ENCODE peak calls at places on chromosomes 12 and 14, in six cellular contexts. One of them, this sample, is unnamed.

GRCh38 chr12:83506841-83507240 is 820.1 kb downstream of the TMTC2 start:
- DNase-seq in CD8-positive, alpha-beta T cell: no peak
- DNase-seq in OCI-LY7: no peak
- DNase-seq in activated CD8-positive, alpha-beta memory T cell treated with anti-CD3 and anti-CD28 coated beads for 4 hours: no peak
- DNase-seq in psoas muscle: no peak
- DNase-seq in GM04504: no peak
- DNase-seq in this sample: no peak

GRCh38 chr14:105093426-105094192 is 28.4 kb upstream of the GPR132 start:
- DNase-seq in CD8-positive, alpha-beta T cell: peak
- DNase-seq in OCI-LY7: no peak
- DNase-seq in activated CD8-positive, alpha-beta memory T cell treated with anti-CD3 and anti-CD28 coated beads for 4 hours: peak
- DNase-seq in psoas muscle: no peak
- DNase-seq in GM04504: no peak
- DNase-seq in this sample: no peak

GRCh38 chr14:64707661-64708060 is 3.4 kb downstream of the PLEKHG3 start:
- DNase-seq in CD8-positive, alpha-beta T cell: no peak
- DNase-seq in OCI-LY7: no peak
- DNase-seq in activated CD8-positive, alpha-beta memory T cell treated with anti-CD3 and anti-CD28 coated beads for 4 hours: no peak
- DNase-seq in psoas muscle: no peak
- DNase-seq in GM04504: no peak
- DNase-seq in this sample: peak

GRCh38 chr12:87782838-87783237 is 246.4 kb downstream of the C12orf50 start:
- DNase-seq in CD8-positive, alpha-beta T cell: no peak
- DNase-seq in OCI-LY7: no peak
- DNase-seq in activated CD8-positive, alpha-beta memory T cell treated with anti-CD3 and anti-CD28 coated beads for 4 hours: no peak
- DNase-seq in psoas muscle: no peak
- DNase-seq in GM04504: no peak
- DNase-seq in this sample: no peak

GRCh38 chr12:12349711-12350665 is at the start of gene MANSC1:
- DNase-seq in CD8-positive, alpha-beta T cell: peak
- DNase-seq in OCI-LY7: no peak
- DNase-seq in activated CD8-positive, alpha-beta memory T cell treated with anti-CD3 and anti-CD28 coated beads for 4 hours: no peak
- DNase-seq in psoas muscle: peak
- DNase-seq in GM04504: no peak
- DNase-seq in this sample: no peak

GRCh38 chr12:115273446-115273845 is 589.5 kb upstream of the TBX3 start:
- DNase-seq in CD8-positive, alpha-beta T cell: no peak
- DNase-seq in OCI-LY7: no peak
- DNase-seq in activated CD8-positive, alpha-beta memory T cell treated with anti-CD3 and anti-CD28 coated beads for 4 hours: no peak
- DNase-seq in psoas muscle: no peak
- DNase-seq in GM04504: no peak
- DNase-seq in this sample: no peak

GRCh38 chr14:68569970-68570409 is 222.9 kb downstream of the ZFP36L1 start:
- DNase-seq in CD8-positive, alpha-beta T cell: no peak
- DNase-seq in OCI-LY7: no peak
- DNase-seq in activated CD8-positive, alpha-beta memory T cell treated with anti-CD3 and anti-CD28 coated beads for 4 hours: no peak
- DNase-seq in psoas muscle: no peak
- DNase-seq in GM04504: no peak
- DNase-seq in this sample: no peak

GRCh38 chr12:6430990-6431353 is 13.8 kb upstream of the CD27 start:
- DNase-seq in CD8-positive, alpha-beta T cell: no peak
- DNase-seq in OCI-LY7: no peak
- DNase-seq in activated CD8-positive, alpha-beta memory T cell treated with anti-CD3 and anti-CD28 coated beads for 4 hours: no peak
- DNase-seq in psoas muscle: no peak
- DNase-seq in GM04504: no peak
- DNase-seq in this sample: no peak

GRCh38 chr12:107144990-107145389 is 51.6 kb upstream of the CRY1 start:
- DNase-seq in CD8-positive, alpha-beta T cell: no peak
- DNase-seq in OCI-LY7: no peak
- DNase-seq in activated CD8-positive, alpha-beta memory T cell treated with anti-CD3 and anti-CD28 coated beads for 4 hours: no peak
- DNase-seq in psoas muscle: no peak
- DNase-seq in GM04504: no peak
- DNase-seq in this sample: no peak

GRCh38 chr14:100679707-100680438 is 46.8 kb upstream of the DLK1 start:
- DNase-seq in CD8-positive, alpha-beta T cell: no peak
- DNase-seq in OCI-LY7: no peak
- DNase-seq in activated CD8-positive, alpha-beta memory T cell treated with anti-CD3 and anti-CD28 coated beads for 4 hours: no peak
- DNase-seq in psoas muscle: peak
- DNase-seq in GM04504: peak
- DNase-seq in this sample: peak

GRCh38 chr14:104887623-104888488 is 22.8 kb downstream of the CEP170B start:
- DNase-seq in CD8-positive, alpha-beta T cell: no peak
- DNase-seq in OCI-LY7: no peak
- DNase-seq in activated CD8-positive, alpha-beta memory T cell treated with anti-CD3 and anti-CD28 coated beads for 4 hours: no peak
- DNase-seq in psoas muscle: peak
- DNase-seq in GM04504: no peak
- DNase-seq in this sample: no peak

GRCh38 chr12:11746024-11746771 is 96.7 kb downstream of the ETV6 start:
- DNase-seq in CD8-positive, alpha-beta T cell: no peak
- DNase-seq in OCI-LY7: peak
- DNase-seq in activated CD8-positive, alpha-beta memory T cell treated with anti-CD3 and anti-CD28 coated beads for 4 hours: no peak
- DNase-seq in psoas muscle: no peak
- DNase-seq in GM04504: peak
- DNase-seq in this sample: peak

GRCh38 chr14:90568405-90568804 is 171.6 kb downstream of the CALM1 start:
- DNase-seq in CD8-positive, alpha-beta T cell: no peak
- DNase-seq in OCI-LY7: no peak
- DNase-seq in activated CD8-positive, alpha-beta memory T cell treated with anti-CD3 and anti-CD28 coated beads for 4 hours: no peak
- DNase-seq in psoas muscle: no peak
- DNase-seq in GM04504: no peak
- DNase-seq in this sample: no peak

GRCh38 chr14:62409909-62410308 is 635.3 kb downstream of the KCNH5 start:
- DNase-seq in CD8-positive, alpha-beta T cell: no peak
- DNase-seq in OCI-LY7: no peak
- DNase-seq in activated CD8-positive, alpha-beta memory T cell treated with anti-CD3 and anti-CD28 coated beads for 4 hours: no peak
- DNase-seq in psoas muscle: no peak
- DNase-seq in GM04504: peak
- DNase-seq in this sample: no peak

GRCh38 chr12:32727237-32727636 is 28.5 kb downstream of the YARS2 start:
- DNase-seq in CD8-positive, alpha-beta T cell: no peak
- DNase-seq in OCI-LY7: no peak
- DNase-seq in activated CD8-positive, alpha-beta memory T cell treated with anti-CD3 and anti-CD28 coated beads for 4 hours: no peak
- DNase-seq in psoas muscle: no peak
- DNase-seq in GM04504: no peak
- DNase-seq in this sample: no peak